ENCODE peak calls at places on chromosomes 1 and 21, in seven cellular contexts. F is uterus, J is adipocyte, Y is astrocyte of the spinal cord, K is epithelial cell of esophagus, B is BJ, V is endodermal cell. C is an unnamed sample.

GRCh38 chr1:221712776-221713431 is 29.0 kb downstream of the DUSP10 start:
- DNase-seq in F (no peak), J (no peak), Y (no peak), K (no peak), B (no peak), V (no peak), C (no peak)

GRCh38 chr21:41390043-41390639 is 28.3 kb downstream of the MX2 start:
- DNase-seq in F (no peak), J (no peak), Y (no peak), K (no peak), B (no peak), V (peak; percentile 19), C (no peak)

GRCh38 chr1:56291374-56291841 is 288.0 kb downstream of the PLPP3 start:
- DNase-seq in F (no peak), J (peak; percentile 46), Y (no peak), K (no peak), B (no peak), V (peak; percentile 67), C (no peak)

GRCh38 chr1:39266269-39266668 is 61.8 kb downstream of the MACF1 start:
- DNase-seq in F (no peak), J (peak; percentile 20), Y (no peak), K (peak; percentile 27), B (no peak), V (no peak), C (no peak)

GRCh38 chr1:107510347-107510746 is 369.5 kb downstream of the NTNG1 start:
- DNase-seq in F (no peak), J (no peak), Y (no peak), K (no peak), B (no peak), V (no peak), C (no peak)

GRCh38 chr21:36010801-36011200 is 49.5 kb downstream of the SETD4 start:
- DNase-seq in F (no peak), J (no peak), Y (no peak), K (no peak), B (no peak), V (no peak), C (no peak)

GRCh38 chr1:228721407-228721806 is 13.9 kb upstream of the RHOU start:
- DNase-seq in F (no peak), J (no peak), Y (no peak), K (peak; percentile 66), B (no peak), V (no peak), C (no peak)

GRCh38 chr1:239448911-239449310 is 62.5 kb downstream of the CHRM3 start:
- DNase-seq in F (no peak), J (no peak), Y (no peak), K (no peak), B (no peak), V (no peak), C (no peak)

GRCh38 chr1:205049479-205049878 is 6.5 kb downstream of the CNTN2 start:
- DNase-seq in F (no peak), J (no peak), Y (no peak), K (no peak), B (no peak), V (no peak), C (no peak)

DNA sequence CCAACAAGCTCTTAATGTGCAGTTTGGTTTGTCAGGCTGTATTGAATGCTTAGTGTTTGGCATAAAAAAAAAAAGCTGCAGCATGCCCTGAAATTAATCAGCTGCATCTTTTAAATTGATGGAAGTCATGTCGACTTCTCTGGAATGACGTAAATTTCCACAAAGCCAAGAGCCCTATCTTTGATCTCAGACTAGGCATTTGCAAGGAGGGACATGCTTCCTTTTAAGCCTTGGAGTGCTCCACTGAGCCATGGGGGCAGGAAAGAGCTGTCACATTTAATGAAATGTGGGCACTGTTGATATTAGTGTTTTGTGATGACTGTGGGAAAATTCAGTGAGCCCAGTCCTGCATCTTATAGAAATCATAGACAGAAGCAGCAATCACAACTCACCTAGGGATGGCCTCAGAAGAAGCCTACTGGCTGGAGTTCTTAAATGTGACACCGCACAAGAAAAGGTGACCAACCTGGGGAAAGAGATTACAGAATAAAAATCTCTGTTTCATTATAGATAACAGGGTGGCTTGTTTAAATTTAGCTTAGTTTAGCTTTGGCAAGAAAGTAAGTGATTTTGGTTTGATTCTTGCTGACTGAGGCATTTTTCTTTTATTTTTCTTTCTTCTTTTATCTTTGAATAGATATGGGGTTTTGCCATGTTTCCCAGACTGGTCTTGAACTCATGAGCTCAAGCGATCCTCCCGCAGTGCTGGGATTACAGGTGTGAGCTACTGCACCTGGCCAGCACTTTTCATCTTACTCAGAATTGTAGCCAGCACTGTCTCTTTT is 188.2 kb downstream of the HHAT start:
- DNase-seq in F (no peak), J (no peak), Y (no peak), K (no peak), B (no peak), V (no peak), C (no peak)
- H3K4me3 ChIP-seq in F (no peak overlapping the region), J (no peak overlapping the region), Y (no peak overlapping the region), K (no peak overlapping the region), B (no peak overlapping the region), V (no peak overlapping the region), C (no peak overlapping the region)

DNA sequence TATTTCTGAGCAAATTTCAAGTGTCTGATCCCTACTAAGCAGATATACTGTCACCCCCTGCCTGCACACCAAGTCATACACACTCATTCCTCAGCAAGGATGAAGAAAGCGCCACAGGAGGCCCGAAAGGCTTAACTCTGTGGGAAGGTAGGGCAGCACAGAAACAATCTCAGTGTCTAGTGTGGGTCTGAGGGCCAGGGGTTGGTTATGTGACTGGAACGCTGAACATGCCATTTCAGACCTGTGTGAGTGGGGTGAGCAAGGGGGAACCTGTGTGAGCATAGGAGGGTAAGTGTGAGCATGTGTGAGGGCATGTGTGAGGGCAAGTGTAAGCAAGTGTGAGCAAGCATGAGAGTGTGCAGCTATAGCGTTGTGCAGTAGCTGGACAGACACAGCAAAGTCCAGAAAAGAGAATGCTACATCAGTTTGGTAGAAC is 6.2 kb downstream of the ITPKB start:
- DNase-seq in F (no peak), J (no peak), Y (no peak), K (no peak), B (no peak), V (no peak), C (no peak)
- H3K4me3 ChIP-seq in F (no peak overlapping the region), J (no peak overlapping the region), Y (no peak overlapping the region), K (no peak overlapping the region), B (no peak overlapping the region), V (peak overlapping the region; percentile 30), C (no peak overlapping the region)

GRCh38 chr1:97603776-97604175 is 317.1 kb downstream of the DPYD start:
- DNase-seq in F (no peak), J (peak; percentile 55), Y (peak; percentile 56), K (peak; percentile 5), B (no peak), V (no peak), C (no peak)
- H3K4me3 ChIP-seq in F (no peak overlapping the region), J (peak overlapping the region; percentile 47), Y (no peak overlapping the region), K (no peak overlapping the region), B (no peak overlapping the region), V (no peak overlapping the region), C (no peak overlapping the region)

GRCh38 chr1:12067900-12068821 is 5.1 kb downstream of the TNFRSF8 start:
- DNase-seq in F (peak; percentile 31), J (peak; percentile 68), Y (peak; percentile 22), K (peak; percentile 54), B (peak; percentile 30), V (peak; percentile 90), C (peak; percentile 31)
- H3K4me3 ChIP-seq in F (no peak overlapping the region), J (peak overlapping the region; percentile 49), Y (no peak overlapping the region), K (no peak overlapping the region), B (no peak overlapping the region), V (no peak overlapping the region), C (no peak overlapping the region)

C was measured in kidney epithelial cell.